ENCODE peak calls at places on chromosome 17, in six cellular contexts. One of them, this sample, is unnamed.

GRCh38 chr17:28706471-28707338 is 5.0 kb downstream of the PROCA1 start:
- DNase-seq in neural crest cell: no peak
- DNase-seq in fibroblast of lung: no peak
- DNase-seq in BJ: no peak
- DNase-seq in Peyer's patch: no peak
- DNase-seq in activated B cell treated with CpG ODN at 0.5 μM for 24 hours: no peak
- DNase-seq in this sample: no peak

GRCh38 chr17:49894761-49895160 is 46.9 kb upstream of the TAC4 start:
- DNase-seq in activated B cell treated with CpG ODN at 0.5 μM for 24 hours: no peak
- DNase-seq in BJ: no peak
- DNase-seq in Peyer's patch: no peak
- DNase-seq in fibroblast of lung: no peak
- DNase-seq in neural crest cell: no peak
- DNase-seq in this sample: no peak

GRCh38 chr17:77140878-77141767 is at the start of gene SEC14L1:
- DNase-seq in fibroblast of lung: peak
- DNase-seq in BJ: no peak
- DNase-seq in Peyer's patch: peak
- DNase-seq in neural crest cell: peak
- DNase-seq in activated B cell treated with CpG ODN at 0.5 μM for 24 hours: peak
- DNase-seq in this sample: peak

GRCh38 chr17:55161935-55162555 is 102.7 kb upstream of the HLF start:
- DNase-seq in neural crest cell: no peak
- DNase-seq in BJ: peak
- DNase-seq in fibroblast of lung: peak
- DNase-seq in activated B cell treated with CpG ODN at 0.5 μM for 24 hours: no peak
- DNase-seq in Peyer's patch: no peak
- DNase-seq in this sample: no peak

GRCh38 chr17:72502111-72502939 is 381.5 kb downstream of the SOX9 start:
- DNase-seq in activated B cell treated with CpG ODN at 0.5 μM for 24 hours: no peak
- DNase-seq in BJ: no peak
- DNase-seq in Peyer's patch: no peak
- DNase-seq in neural crest cell: no peak
- DNase-seq in fibroblast of lung: peak
- DNase-seq in this sample: no peak

GRCh38 chr17:55391764-55392467 is 29.7 kb downstream of the MMD start:
- DNase-seq in Peyer's patch: no peak
- DNase-seq in neural crest cell: no peak
- DNase-seq in activated B cell treated with CpG ODN at 0.5 μM for 24 hours: no peak
- DNase-seq in fibroblast of lung: no peak
- DNase-seq in BJ: no peak
- DNase-seq in this sample: no peak

GRCh38 chr17:72192409-72193192 is 71.8 kb downstream of the SOX9 start:
- DNase-seq in activated B cell treated with CpG ODN at 0.5 μM for 24 hours: no peak
- DNase-seq in fibroblast of lung: peak
- DNase-seq in Peyer's patch: no peak
- DNase-seq in BJ: peak
- DNase-seq in neural crest cell: no peak
- DNase-seq in this sample: no peak

GRCh38 chr17:31442276-31442675 is 50.8 kb downstream of the RAB11FIP4 start:
- DNase-seq in neural crest cell: no peak
- DNase-seq in BJ: no peak
- DNase-seq in fibroblast of lung: no peak
- DNase-seq in activated B cell treated with CpG ODN at 0.5 μM for 24 hours: no peak
- DNase-seq in Peyer's patch: no peak
- DNase-seq in this sample: no peak

GRCh38 chr17:57889892-57890856 is 40.3 kb upstream of the MRPS23 start:
- DNase-seq in neural crest cell: no peak
- DNase-seq in BJ: no peak
- DNase-seq in activated B cell treated with CpG ODN at 0.5 μM for 24 hours: no peak
- DNase-seq in Peyer's patch: peak
- DNase-seq in fibroblast of lung: peak
- DNase-seq in this sample: no peak

GRCh38 chr17:46770818-46771600 is 47.5 kb downstream of the WNT3 start:
- DNase-seq in Peyer's patch: peak
- DNase-seq in neural crest cell: peak
- DNase-seq in activated B cell treated with CpG ODN at 0.5 μM for 24 hours: peak
- DNase-seq in fibroblast of lung: peak
- DNase-seq in BJ: no peak
- DNase-seq in this sample: no peak

GRCh38 chr17:60311936-60312335 is 80.0 kb downstream of the USP32 start:
- DNase-seq in BJ: no peak
- DNase-seq in fibroblast of lung: peak
- DNase-seq in neural crest cell: no peak
- DNase-seq in activated B cell treated with CpG ODN at 0.5 μM for 24 hours: no peak
- DNase-seq in Peyer's patch: no peak
- DNase-seq in this sample: no peak

GRCh38 chr17:27460196-27460725 is 4.0 kb downstream of the KSR1 start:
- DNase-seq in BJ: no peak
- DNase-seq in Peyer's patch: no peak
- DNase-seq in neural crest cell: no peak
- DNase-seq in fibroblast of lung: no peak
- DNase-seq in activated B cell treated with CpG ODN at 0.5 μM for 24 hours: no peak
- DNase-seq in this sample: no peak

GRCh38 chr17:82587234-82588086 is 60.8 kb downstream of the WDR45B start:
- DNase-seq in activated B cell treated with CpG ODN at 0.5 μM for 24 hours: no peak
- DNase-seq in fibroblast of lung: no peak
- DNase-seq in BJ: no peak
- DNase-seq in Peyer's patch: no peak
- DNase-seq in neural crest cell: no peak
- DNase-seq in this sample: no peak

GRCh38 chr17:80783971-80784370 is 207.7 kb upstream of the CHMP6 start:
- DNase-seq in Peyer's patch: no peak
- DNase-seq in BJ: no peak
- DNase-seq in fibroblast of lung: no peak
- DNase-seq in activated B cell treated with CpG ODN at 0.5 μM for 24 hours: no peak
- DNase-seq in neural crest cell: no peak
- DNase-seq in this sample: no peak

GRCh38 chr17:51147641-51148040 is 5.7 kb upstream of the NME1 start:
- DNase-seq in neural crest cell: no peak
- DNase-seq in activated B cell treated with CpG ODN at 0.5 μM for 24 hours: no peak
- DNase-seq in Peyer's patch: no peak
- DNase-seq in fibroblast of lung: peak
- DNase-seq in BJ: no peak
- DNase-seq in this sample: no peak

GRCh38 chr17:32917081-32917480 is 10.9 kb upstream of the TMEM98 start:
- DNase-seq in fibroblast of lung: no peak
- DNase-seq in Peyer's patch: no peak
- DNase-seq in neural crest cell: no peak
- DNase-seq in activated B cell treated with CpG ODN at 0.5 μM for 24 hours: no peak
- DNase-seq in BJ: no peak
- DNase-seq in this sample: no peak

GRCh38 chr17:56700919-56701420 is 107.5 kb downstream of the NOG start:
- DNase-seq in Peyer's patch: no peak
- DNase-seq in fibroblast of lung: no peak
- DNase-seq in BJ: no peak
- DNase-seq in activated B cell treated with CpG ODN at 0.5 μM for 24 hours: no peak
- DNase-seq in neural crest cell: no peak
- DNase-seq in this sample: no peak

GRCh38 chr17:46056800-46057304 is 57.8 kb downstream of the STH start:
- DNase-seq in neural crest cell: no peak
- DNase-seq in BJ: peak
- DNase-seq in fibroblast of lung: peak
- DNase-seq in Peyer's patch: no peak
- DNase-seq in activated B cell treated with CpG ODN at 0.5 μM for 24 hours: no peak
- DNase-seq in this sample: no peak

GRCh38 chr17:83109793-83110645 is 30.6 kb downstream of the METRNL start:
- DNase-seq in activated B cell treated with CpG ODN at 0.5 μM for 24 hours: no peak
- DNase-seq in neural crest cell: no peak
- DNase-seq in fibroblast of lung: peak
- DNase-seq in Peyer's patch: peak
- DNase-seq in BJ: peak
- DNase-seq in this sample: peak

GRCh38 chr17:2364132-2365116 is 27.1 kb downstream of the SGSM2 start:
- DNase-seq in activated B cell treated with CpG ODN at 0.5 μM for 24 hours: no peak
- DNase-seq in BJ: no peak
- DNase-seq in Peyer's patch: no peak
- DNase-seq in fibroblast of lung: no peak
- DNase-seq in neural crest cell: no peak
- DNase-seq in this sample: no peak

GRCh38 chr17:2369039-2369438 is 31.7 kb downstream of the SGSM2 start:
- DNase-seq in Peyer's patch: no peak
- DNase-seq in neural crest cell: no peak
- DNase-seq in fibroblast of lung: no peak
- DNase-seq in BJ: no peak
- DNase-seq in activated B cell treated with CpG ODN at 0.5 μM for 24 hours: no peak
- DNase-seq in this sample: no peak

GRCh38 chr17:2368383-2368782 is 31.1 kb downstream of the SGSM2 start:
- DNase-seq in BJ: no peak
- DNase-seq in Peyer's patch: no peak
- DNase-seq in fibroblast of lung: no peak
- DNase-seq in neural crest cell: no peak
- DNase-seq in activated B cell treated with CpG ODN at 0.5 μM for 24 hours: no peak
- DNase-seq in this sample: no peak

GRCh38 chr17:2365132-2365531 is 27.8 kb downstream of the SGSM2 start:
- DNase-seq in activated B cell treated with CpG ODN at 0.5 μM for 24 hours: no peak
- DNase-seq in Peyer's patch: no peak
- DNase-seq in BJ: no peak
- DNase-seq in fibroblast of lung: no peak
- DNase-seq in neural crest cell: no peak
- DNase-seq in this sample: no peak

DNA sequence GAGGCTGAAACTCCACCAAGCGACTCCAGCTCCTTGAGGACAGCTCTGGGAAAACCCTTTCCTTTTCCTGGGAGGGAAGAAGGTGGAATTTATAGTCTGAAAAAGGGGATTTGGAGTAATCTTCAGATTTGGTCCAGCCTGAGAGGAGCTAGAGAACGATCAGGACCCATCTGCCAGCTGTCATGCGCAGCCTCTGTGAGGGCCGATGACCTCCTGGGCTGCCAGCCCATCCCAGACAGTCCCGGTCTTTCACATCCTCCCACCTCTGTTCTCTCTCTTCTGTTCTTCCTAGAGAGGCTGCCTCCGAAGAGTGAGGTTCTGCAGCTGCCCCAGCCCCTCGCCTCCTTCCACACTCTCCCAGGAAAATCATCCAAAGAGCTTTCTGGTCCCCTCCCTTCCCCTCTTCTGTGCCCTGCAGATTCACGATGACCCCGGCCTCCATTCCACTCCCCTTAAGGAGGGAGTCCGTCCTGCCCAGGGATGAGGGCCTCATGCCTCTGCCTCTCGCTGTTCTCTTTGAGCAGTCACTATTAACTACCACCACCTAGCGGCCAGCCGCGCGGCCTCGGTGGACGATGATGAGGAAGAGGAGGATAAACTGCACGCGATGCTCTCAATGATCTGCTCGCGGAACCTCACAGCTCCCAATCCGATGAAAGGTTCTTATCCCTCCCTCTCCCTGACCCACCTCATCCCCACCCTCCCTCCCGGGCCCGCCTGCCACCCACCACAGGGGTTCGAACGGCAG is 29.6 kb downstream of the SGSM2 start:
- DNase-seq in BJ: no peak
- DNase-seq in Peyer's patch: no peak
- DNase-seq in activated B cell treated with CpG ODN at 0.5 μM for 24 hours: no peak
- DNase-seq in neural crest cell: peak
- DNase-seq in fibroblast of lung: no peak
- DNase-seq in this sample: no peak
- TF ChIP-seq CTCF in BJ: peak
- TF ChIP-seq CTCF in Peyer's patch: no peak
- TF ChIP-seq CTCF in activated B cell treated with CpG ODN at 0.5 μM for 24 hours: no peak
- TF ChIP-seq CTCF in neural crest cell: peak
- TF ChIP-seq CTCF in fibroblast of lung: no peak
- TF ChIP-seq CTCF in this sample: no peak

GRCh38 chr17:34306466-34306865 is 12.8 kb upstream of the CCL8 start:
- DNase-seq in fibroblast of lung: peak
- DNase-seq in Peyer's patch: no peak
- DNase-seq in BJ: no peak
- DNase-seq in neural crest cell: no peak
- DNase-seq in activated B cell treated with CpG ODN at 0.5 μM for 24 hours: no peak
- DNase-seq in this sample: no peak
- TF ChIP-seq CTCF in fibroblast of lung: peak
- TF ChIP-seq CTCF in Peyer's patch: no peak
- TF ChIP-seq CTCF in BJ: peak
- TF ChIP-seq CTCF in neural crest cell: no peak
- TF ChIP-seq CTCF in activated B cell treated with CpG ODN at 0.5 μM for 24 hours: no peak
- TF ChIP-seq CTCF in this sample: no peak

GRCh38 chr17:11871773-11872172 is 125.5 kb downstream of the ZNF18 start:
- DNase-seq in BJ: no peak
- DNase-seq in Peyer's patch: no peak
- DNase-seq in activated B cell treated with CpG ODN at 0.5 μM for 24 hours: no peak
- DNase-seq in neural crest cell: no peak
- DNase-seq in fibroblast of lung: no peak
- DNase-seq in this sample: no peak
- TF ChIP-seq CTCF in BJ: no peak
- TF ChIP-seq CTCF in Peyer's patch: no peak
- TF ChIP-seq CTCF in activated B cell treated with CpG ODN at 0.5 μM for 24 hours: no peak
- TF ChIP-seq CTCF in neural crest cell: no peak
- TF ChIP-seq CTCF in fibroblast of lung: no peak
- TF ChIP-seq CTCF in this sample: no peak

GRCh38 chr17:37507108-37507507 is 17.4 kb downstream of the DUSP14 start:
- DNase-seq in activated B cell treated with CpG ODN at 0.5 μM for 24 hours: no peak
- DNase-seq in neural crest cell: no peak
- DNase-seq in Peyer's patch: no peak
- DNase-seq in fibroblast of lung: no peak
- DNase-seq in BJ: no peak
- DNase-seq in this sample: no peak

GRCh38 chr17:37505333-37505732 is 15.6 kb downstream of the DUSP14 start:
- DNase-seq in neural crest cell: no peak
- DNase-seq in activated B cell treated with CpG ODN at 0.5 μM for 24 hours: no peak
- DNase-seq in Peyer's patch: no peak
- DNase-seq in fibroblast of lung: no peak
- DNase-seq in BJ: no peak
- DNase-seq in this sample: no peak

GRCh38 chr17:37503148-37503547 is 13.5 kb downstream of the DUSP14 start:
- DNase-seq in activated B cell treated with CpG ODN at 0.5 μM for 24 hours: no peak
- DNase-seq in Peyer's patch: no peak
- DNase-seq in fibroblast of lung: no peak
- DNase-seq in BJ: no peak
- DNase-seq in neural crest cell: no peak
- DNase-seq in this sample: no peak

GRCh38 chr17:37510056-37510455 is 20.4 kb downstream of the DUSP14 start:
- DNase-seq in neural crest cell: no peak
- DNase-seq in fibroblast of lung: no peak
- DNase-seq in Peyer's patch: no peak
- DNase-seq in BJ: no peak
- DNase-seq in activated B cell treated with CpG ODN at 0.5 μM for 24 hours: no peak
- DNase-seq in this sample: no peak

DNA sequence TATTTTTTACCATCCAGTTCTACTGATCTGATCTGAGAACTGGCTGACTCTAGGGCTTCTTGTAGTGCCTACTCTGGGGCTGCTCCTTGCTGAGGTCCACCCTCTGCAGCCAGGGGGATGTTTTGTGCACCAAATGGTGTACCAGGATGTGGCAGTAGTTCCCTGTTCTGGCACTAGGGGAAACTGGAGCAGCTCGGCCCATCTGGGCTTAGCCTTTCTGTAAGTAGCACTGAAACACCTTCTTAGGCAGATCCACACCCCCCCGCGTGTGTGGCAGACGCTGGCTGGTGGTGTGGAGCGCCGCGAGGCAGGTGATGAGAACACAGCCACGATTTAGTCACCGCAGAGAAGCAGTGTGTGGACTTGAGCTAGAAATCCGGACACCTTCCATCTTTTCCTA is 17.0 kb downstream of the DUSP14 start:
- DNase-seq in neural crest cell: peak
- DNase-seq in Peyer's patch: no peak
- DNase-seq in fibroblast of lung: peak
- DNase-seq in BJ: no peak
- DNase-seq in activated B cell treated with CpG ODN at 0.5 μM for 24 hours: no peak
- DNase-seq in this sample: no peak
- TF ChIP-seq CTCF in neural crest cell: peak
- TF ChIP-seq CTCF in Peyer's patch: no peak
- TF ChIP-seq CTCF in fibroblast of lung: peak
- TF ChIP-seq CTCF in BJ: peak
- TF ChIP-seq CTCF in activated B cell treated with CpG ODN at 0.5 μM for 24 hours: no peak
- TF ChIP-seq CTCF in this sample: peak

GRCh38 chr17:4948997-4949320 is 629 bp upstream of the PFN1 start:
- DNase-seq in Peyer's patch: peak
- DNase-seq in activated B cell treated with CpG ODN at 0.5 μM for 24 hours: peak
- DNase-seq in fibroblast of lung: peak
- DNase-seq in BJ: peak
- DNase-seq in neural crest cell: peak
- DNase-seq in this sample: peak
- TF ChIP-seq CTCF in Peyer's patch: no peak
- TF ChIP-seq CTCF in activated B cell treated with CpG ODN at 0.5 μM for 24 hours: no peak
- TF ChIP-seq CTCF in fibroblast of lung: no peak
- TF ChIP-seq CTCF in BJ: no peak
- TF ChIP-seq CTCF in neural crest cell: no peak
- TF ChIP-seq CTCF in this sample: no peak